ENCODE peak calls at places on chromosomes 12 and 14, in six cellular contexts. One of them, this sample, is unnamed.

GRCh38 chr14:91315844-91316267 is 71.4 kb upstream of the GPR68 start:
- DNase-seq in GM12878: peak; percentile 88
- DNase-seq in suprapubic skin: no peak
- DNase-seq in transverse colon: peak; percentile 67
- DNase-seq in sigmoid colon: no peak
- DNase-seq in stomach: peak; percentile 46
- DNase-seq in this sample: no peak

GRCh38 chr12:71955946-71956345 is 17.3 kb downstream of the TPH2 start:
- DNase-seq in sigmoid colon: no peak
- DNase-seq in transverse colon: no peak
- DNase-seq in suprapubic skin: no peak
- DNase-seq in stomach: no peak
- DNase-seq in GM12878: no peak
- DNase-seq in this sample: no peak

GRCh38 chr12:29428630-29429029 is 47.7 kb upstream of the ERGIC2 start:
- DNase-seq in suprapubic skin: no peak
- DNase-seq in GM12878: peak; percentile 34
- DNase-seq in sigmoid colon: no peak
- DNase-seq in stomach: no peak
- DNase-seq in transverse colon: no peak
- DNase-seq in this sample: no peak

GRCh38 chr14:26334288-26334687 is 263.5 kb downstream of the NOVA1 start:
- DNase-seq in GM12878: no peak
- DNase-seq in stomach: no peak
- DNase-seq in transverse colon: no peak
- DNase-seq in suprapubic skin: no peak
- DNase-seq in sigmoid colon: no peak
- DNase-seq in this sample: no peak

GRCh38 chr14:20569066-20569465 is 8.2 kb upstream of the RNASE9 start:
- DNase-seq in suprapubic skin: no peak
- DNase-seq in stomach: no peak
- DNase-seq in sigmoid colon: no peak
- DNase-seq in transverse colon: no peak
- DNase-seq in GM12878: no peak
- DNase-seq in this sample: no peak

GRCh38 chr12:75526655-75527511 is 15.5 kb upstream of the KRR1 start:
- DNase-seq in suprapubic skin: no peak
- DNase-seq in GM12878: peak; percentile 54
- DNase-seq in sigmoid colon: peak; percentile 47
- DNase-seq in transverse colon: no peak
- DNase-seq in stomach: no peak
- DNase-seq in this sample: no peak

GRCh38 chr12:45666452-45667215 is 62.9 kb upstream of the ARID2 start:
- DNase-seq in sigmoid colon: no peak
- DNase-seq in stomach: no peak
- DNase-seq in suprapubic skin: no peak
- DNase-seq in transverse colon: no peak
- DNase-seq in GM12878: no peak
- DNase-seq in this sample: no peak

GRCh38 chr14:64249363-64249762 is 44.8 kb downstream of the ESR2 start:
- DNase-seq in sigmoid colon: no peak
- DNase-seq in GM12878: no peak
- DNase-seq in stomach: no peak
- DNase-seq in transverse colon: no peak
- DNase-seq in suprapubic skin: no peak
- DNase-seq in this sample: no peak

GRCh38 chr12:96208346-96208745 is 14.2 kb downstream of the ELK3 start:
- DNase-seq in transverse colon: no peak
- DNase-seq in GM12878: no peak
- DNase-seq in sigmoid colon: no peak
- DNase-seq in suprapubic skin: no peak
- DNase-seq in stomach: no peak
- DNase-seq in this sample: no peak

GRCh38 chr14:103091883-103092222 is 2.7 kb upstream of the EXOC3L4 start:
- DNase-seq in transverse colon: no peak
- DNase-seq in GM12878: no peak
- DNase-seq in suprapubic skin: no peak
- DNase-seq in sigmoid colon: no peak
- DNase-seq in stomach: no peak
- DNase-seq in this sample: no peak

GRCh38 chr14:103089386-103090335 is 4.9 kb upstream of the EXOC3L4 start:
- DNase-seq in transverse colon: no peak
- DNase-seq in suprapubic skin: no peak
- DNase-seq in stomach: no peak
- DNase-seq in sigmoid colon: no peak
- DNase-seq in GM12878: no peak
- DNase-seq in this sample: no peak

GRCh38 chr14:103088921-103089320 is 4.9 kb downstream of the LBHD2 start:
- DNase-seq in stomach: no peak
- DNase-seq in sigmoid colon: no peak
- DNase-seq in transverse colon: no peak
- DNase-seq in suprapubic skin: no peak
- DNase-seq in GM12878: no peak
- DNase-seq in this sample: no peak

GRCh38 chr14:103090481-103091020 is 4.0 kb upstream of the EXOC3L4 start:
- DNase-seq in sigmoid colon: no peak
- DNase-seq in suprapubic skin: no peak
- DNase-seq in stomach: no peak
- DNase-seq in GM12878: no peak
- DNase-seq in transverse colon: no peak
- DNase-seq in this sample: no peak

GRCh38 chr14:103091041-103091882 is 3.3 kb upstream of the EXOC3L4 start:
- DNase-seq in stomach: peak; percentile 75
- DNase-seq in transverse colon: peak; percentile 85
- DNase-seq in sigmoid colon: no peak
- DNase-seq in suprapubic skin: no peak
- DNase-seq in GM12878: no peak
- DNase-seq in this sample: no peak
- TF ChIP-seq CTCF in stomach: no peak
- TF ChIP-seq CTCF in transverse colon: peak; percentile 51
- TF ChIP-seq CTCF in sigmoid colon: peak; percentile 57
- TF ChIP-seq CTCF in suprapubic skin: peak; percentile 47
- TF ChIP-seq CTCF in GM12878: peak; percentile 73
- TF ChIP-seq CTCF in this sample: peak; percentile 66

GRCh38 chr12:11651377-11651776 is 1.9 kb downstream of the ETV6 start:
- DNase-seq in suprapubic skin: no peak
- DNase-seq in transverse colon: no peak
- DNase-seq in GM12878: no peak
- DNase-seq in stomach: no peak
- DNase-seq in sigmoid colon: no peak
- DNase-seq in this sample: no peak

GRCh38 chr12:11650697-11651281 is 1.3 kb downstream of the ETV6 start:
- DNase-seq in stomach: no peak
- DNase-seq in suprapubic skin: no peak
- DNase-seq in GM12878: peak; percentile 40
- DNase-seq in transverse colon: peak; percentile 15
- DNase-seq in sigmoid colon: no peak
- DNase-seq in this sample: no peak

GRCh38 chr12:11650279-11650696 is 814 bp downstream of the ETV6 start:
- DNase-seq in suprapubic skin: no peak
- DNase-seq in transverse colon: peak; percentile 58
- DNase-seq in sigmoid colon: no peak
- DNase-seq in GM12878: no peak
- DNase-seq in stomach: no peak
- DNase-seq in this sample: no peak

GRCh38 chr12:11649413-11650278 is at the start of gene ETV6:
- DNase-seq in GM12878: peak; percentile 86
- DNase-seq in stomach: peak; percentile 73
- DNase-seq in sigmoid colon: peak; percentile 88
- DNase-seq in suprapubic skin: no peak
- DNase-seq in transverse colon: peak; percentile 81
- DNase-seq in this sample: peak; percentile 94

DNA sequence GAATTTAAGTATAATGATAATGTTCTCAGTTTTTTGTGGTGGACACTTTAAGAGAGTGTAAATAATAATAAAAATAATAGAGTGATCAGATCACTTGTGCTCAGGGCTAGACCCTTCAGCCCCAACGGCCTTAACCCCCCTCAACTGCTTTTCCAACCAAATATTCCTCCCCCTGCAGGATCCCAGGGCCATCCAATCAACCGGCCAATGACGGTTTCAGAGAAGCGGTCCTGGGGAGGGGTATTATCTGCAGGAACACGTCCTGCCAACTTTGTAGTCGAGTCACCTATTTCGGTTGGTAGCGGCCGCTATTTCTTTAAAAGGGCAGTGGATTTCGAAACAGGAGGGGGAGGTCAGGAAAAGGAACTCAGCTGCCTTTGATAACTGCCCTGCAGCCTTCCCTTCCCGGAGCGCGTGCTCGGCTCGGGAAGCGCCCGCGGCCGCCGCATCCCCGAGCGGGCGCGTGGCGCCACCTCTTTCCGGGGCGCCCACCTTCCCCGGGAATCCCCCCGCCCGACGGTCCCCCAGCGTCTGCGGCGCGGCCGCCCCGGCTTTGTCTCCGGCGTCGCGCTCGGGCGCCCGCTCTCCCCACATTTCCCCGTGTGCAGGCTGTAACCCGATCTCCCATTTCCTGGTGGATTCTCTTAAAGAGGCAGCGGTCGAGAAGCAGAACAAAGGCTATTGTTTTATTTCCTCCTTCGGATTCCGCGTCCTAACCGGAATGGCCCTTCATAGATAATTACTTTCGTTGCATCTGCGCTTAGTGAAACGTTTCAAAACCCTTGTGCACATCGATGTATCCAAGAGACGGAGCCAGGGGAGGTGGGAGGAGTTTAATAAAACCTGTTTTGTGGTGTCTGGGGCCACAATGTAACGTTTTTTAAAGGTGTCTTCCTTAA is 711 bp upstream of the ETV6 start:
- DNase-seq in sigmoid colon: peak; percentile 85
- DNase-seq in stomach: peak; percentile 69
- DNase-seq in GM12878: peak; percentile 64
- DNase-seq in suprapubic skin: no peak
- DNase-seq in transverse colon: peak; percentile 71
- DNase-seq in this sample: peak; percentile 95
- TF ChIP-seq EP300 in sigmoid colon: peak; percentile 8
- TF ChIP-seq EP300 in stomach: no peak
- TF ChIP-seq EP300 in GM12878: peak; percentile 33
- TF ChIP-seq EP300 in suprapubic skin: no peak
- TF ChIP-seq EP300 in transverse colon: no peak
- TF ChIP-seq EP300 in this sample: no peak

GRCh38 chr14:61147369-61147897 is 133.7 kb downstream of the TMEM30B start:
- DNase-seq in stomach: no peak
- DNase-seq in suprapubic skin: no peak
- DNase-seq in sigmoid colon: no peak
- DNase-seq in GM12878: no peak
- DNase-seq in transverse colon: no peak
- DNase-seq in this sample: peak; percentile 42

GRCh38 chr14:61145903-61146411 is 135.2 kb downstream of the TMEM30B start:
- DNase-seq in stomach: no peak
- DNase-seq in suprapubic skin: no peak
- DNase-seq in sigmoid colon: no peak
- DNase-seq in transverse colon: no peak
- DNase-seq in GM12878: no peak
- DNase-seq in this sample: no peak

GRCh38 chr14:61146896-61147295 is 134.2 kb downstream of the TMEM30B start:
- DNase-seq in suprapubic skin: no peak
- DNase-seq in sigmoid colon: no peak
- DNase-seq in transverse colon: no peak
- DNase-seq in GM12878: no peak
- DNase-seq in stomach: no peak
- DNase-seq in this sample: no peak

GRCh38 chr14:61147898-61148549 is 133.1 kb downstream of the TMEM30B start:
- DNase-seq in transverse colon: no peak
- DNase-seq in sigmoid colon: peak; percentile 70
- DNase-seq in stomach: no peak
- DNase-seq in suprapubic skin: no peak
- DNase-seq in GM12878: no peak
- DNase-seq in this sample: peak; percentile 90

DNA sequence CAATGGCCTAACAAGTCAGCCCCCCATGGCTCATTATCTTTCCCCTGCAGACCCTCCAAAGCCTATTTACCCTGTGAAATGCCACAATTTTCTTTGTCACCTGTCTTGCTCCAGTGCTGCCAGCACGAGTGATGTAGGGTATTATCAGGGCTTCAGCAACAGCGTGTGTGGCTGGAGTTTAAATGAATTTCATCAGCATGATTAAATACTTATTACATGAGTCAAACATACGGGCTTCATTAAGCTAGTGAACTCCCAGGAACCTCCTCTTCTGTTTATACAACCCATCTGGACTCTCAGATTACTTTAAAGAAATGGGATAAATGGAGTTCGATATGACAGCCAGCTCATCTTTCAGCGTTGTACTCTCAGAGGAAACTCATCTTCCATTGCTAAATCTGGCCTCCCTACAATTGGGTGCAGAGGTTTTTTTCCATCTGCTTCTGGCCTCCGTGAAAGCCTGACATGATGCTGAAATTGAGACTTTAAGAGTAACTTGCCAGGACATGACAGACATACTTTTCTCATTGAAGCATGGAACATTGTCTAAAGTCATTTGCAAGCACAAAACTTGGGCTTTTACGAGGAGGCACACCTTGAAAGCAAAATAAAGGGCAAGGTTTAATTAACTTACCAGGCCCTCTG is 135.8 kb downstream of the TMEM30B start:
- DNase-seq in GM12878: no peak
- DNase-seq in suprapubic skin: no peak
- DNase-seq in sigmoid colon: no peak
- DNase-seq in transverse colon: no peak
- DNase-seq in stomach: no peak
- DNase-seq in this sample: peak; percentile 80
- TF ChIP-seq POLR2AphosphoS5 in GM12878: no peak
- TF ChIP-seq POLR2AphosphoS5 in suprapubic skin: no peak
- TF ChIP-seq POLR2AphosphoS5 in sigmoid colon: no peak
- TF ChIP-seq POLR2AphosphoS5 in transverse colon: no peak
- TF ChIP-seq POLR2AphosphoS5 in stomach: peak; percentile 3
- TF ChIP-seq POLR2AphosphoS5 in this sample: peak; percentile 43

DNA sequence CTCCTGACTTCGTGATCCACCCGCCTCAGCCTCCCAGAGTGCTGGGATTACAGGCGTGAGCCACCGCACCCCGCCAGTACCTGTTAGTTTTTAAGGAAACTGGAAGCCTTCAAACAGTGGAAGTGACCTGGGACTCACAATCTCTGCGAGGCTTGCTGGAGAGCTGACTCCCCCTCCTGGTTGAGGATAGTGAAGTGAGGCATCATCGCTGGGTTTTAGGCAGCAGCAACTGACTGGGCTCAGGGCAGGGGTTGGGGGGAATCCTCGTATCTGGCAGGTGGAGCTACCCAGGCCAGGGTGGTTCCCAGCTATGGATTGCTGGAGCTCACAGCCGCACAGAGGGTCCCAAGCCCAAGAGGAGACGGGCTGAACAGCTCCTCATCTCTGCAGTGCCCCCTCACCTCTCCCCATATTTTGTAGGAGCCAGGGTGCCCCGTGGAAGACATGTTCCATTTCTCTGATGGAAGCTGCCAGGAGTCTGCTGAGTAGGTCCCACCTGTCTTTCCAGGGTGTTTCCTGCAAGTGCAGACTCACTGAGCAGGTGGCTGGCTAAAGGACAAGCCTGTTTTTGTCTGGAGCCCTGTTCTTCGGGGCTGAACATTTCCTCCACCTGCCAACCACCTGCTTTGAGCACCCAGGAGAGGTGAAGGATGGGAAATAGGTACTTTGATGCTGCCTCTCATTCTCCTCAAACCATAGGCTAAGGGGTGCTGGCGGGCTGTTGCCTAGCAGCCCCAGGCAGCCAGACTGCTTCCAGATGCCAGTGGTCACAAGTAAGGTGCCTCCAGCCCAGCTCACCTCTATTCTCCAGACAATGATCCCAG is 3.1 kb downstream of the AVIL start:
- DNase-seq in sigmoid colon: no peak
- DNase-seq in stomach: no peak
- DNase-seq in transverse colon: no peak
- DNase-seq in suprapubic skin: no peak
- DNase-seq in GM12878: no peak
- DNase-seq in this sample: no peak
- TF ChIP-seq CTCF in sigmoid colon: no peak
- TF ChIP-seq CTCF in stomach: no peak
- TF ChIP-seq CTCF in transverse colon: no peak
- TF ChIP-seq CTCF in suprapubic skin: no peak
- TF ChIP-seq CTCF in GM12878: peak; percentile 7
- TF ChIP-seq CTCF in this sample: no peak